ENCODE peak calls at places on chromosomes 5 and 9, in eight cellular contexts. U, V, K, J, S, H, L and D are unnamed samples. For H3K4me1, the result is how much of the 10 kb centered on the place peaks cover.

GRCh38 chr9:35675732-35676392 is 2.1 kb downstream of the CA9 start:
- DNase-seq in H (no peak), U (no peak), J (peak), K (no peak), S (peak), V (no peak), L (peak), D (peak)

GRCh38 chr5:141491323-141492167 is 2.7 kb downstream of the PCDHGC5 start:
- DNase-seq in S (no peak), J (no peak), L (no peak), H (no peak), U (no peak), K (no peak), V (no peak), D (no peak)

GRCh38 chr5:148268556-148268955 is at the start of gene SPINK13:
- DNase-seq in U (no peak), V (no peak), K (no peak), H (no peak), J (no peak), L (peak), S (no peak), D (peak)

GRCh38 chr9:110050925-110051355 is 157.0 kb downstream of the C9orf152 start:
- DNase-seq in H (no peak), U (no peak), K (no peak), S (no peak), L (no peak), V (no peak), J (no peak), D (no peak)

GRCh38 chr5:18102733-18103132 is 468.5 kb downstream of the TAF11L14 start:
- DNase-seq in U (no peak), H (no peak), K (no peak), L (no peak), S (no peak), J (no peak), V (no peak), D (no peak)

GRCh38 chr9:78097541-78097940 is 65.9 kb upstream of the GNAQ start:
- DNase-seq in J (no peak), L (no peak), H (no peak), K (no peak), S (no peak), U (no peak), V (no peak), D (no peak)

GRCh38 chr5:56409331-56410190 is 176.4 kb upstream of the ANKRD55 start:
- DNase-seq in K (no peak), J (no peak), S (no peak), L (peak), U (no peak), V (no peak), H (no peak), D (no peak)

GRCh38 chr5:77437194-77437593 is 54.9 kb downstream of the WDR41 start:
- DNase-seq in K (no peak), L (no peak), V (no peak), U (no peak), H (no peak), J (no peak), S (no peak), D (no peak)

GRCh38 chr5:131749723-131750470 is 46.9 kb downstream of the FNIP1 start:
- DNase-seq in V (no peak), K (no peak), J (no peak), L (no peak), S (no peak), H (no peak), U (no peak), D (no peak)

GRCh38 chr5:152271420-152271819 is 133.7 kb downstream of the NMUR2 start:
- DNase-seq in S (no peak), H (no peak), K (no peak), L (peak), V (no peak), U (no peak), J (no peak), D (peak)

GRCh38 chr5:156396063-156396829 is 69.3 kb downstream of the SGCD start:
- DNase-seq in H (no peak), U (no peak), J (no peak), V (no peak), K (no peak), L (no peak), S (no peak), D (no peak)

GRCh38 chr5:28808967-28809810 is 1770.8 kb upstream of the CDH9 start:
- DNase-seq in L (no peak), H (no peak), J (no peak), K (no peak), V (no peak), S (no peak), U (no peak), D (peak)

GRCh38 chr5:108531367-108532211 is 149.7 kb upstream of the FBXL17 start:
- DNase-seq in S (no peak), J (no peak), K (no peak), L (no peak), H (no peak), V (no peak), U (no peak), D (peak)

GRCh38 chr5:142143878-142144277 is 35.3 kb downstream of the NDFIP1 start:
- DNase-seq in K (no peak), L (no peak), U (no peak), J (no peak), S (no peak), V (no peak), H (no peak), D (no peak)

GRCh38 chr5:12360218-12360617 is 456.0 kb upstream of the CTNND2 start:
- DNase-seq in U (no peak), V (no peak), J (no peak), H (no peak), L (no peak), S (no peak), K (no peak), D (no peak)

GRCh38 chr5:14165375-14166091 is 22.4 kb downstream of the TRIO start:
- DNase-seq in V (no peak), J (no peak), U (no peak), L (no peak), K (no peak), H (no peak), S (no peak), D (no peak)

GRCh38 chr9:34190996-34191892 is 12.4 kb downstream of the UBAP1 start:
- DNase-seq in U (no peak), J (no peak), K (no peak), V (no peak), H (no peak), S (no peak), L (no peak), D (no peak)

GRCh38 chr9:100167176-100167575 is 68.1 kb downstream of the INVS start:
- DNase-seq in S (no peak), J (no peak), L (no peak), U (no peak), K (no peak), H (no peak), V (no peak), D (no peak)

GRCh38 chr9:2209400-2209799 is 194.3 kb downstream of the SMARCA2 start:
- DNase-seq in J (no peak), H (no peak), U (no peak), L (no peak), K (no peak), S (no peak), V (no peak), D (no peak)

GRCh38 chr9:75181748-75182147 is 93.4 kb downstream of the OSTF1 start:
- DNase-seq in U (no peak), H (no peak), J (no peak), K (no peak), V (no peak), L (no peak), S (no peak), D (no peak)

GRCh38 chr9:134492281-134492691 is 149.3 kb upstream of the COL5A1 start:
- DNase-seq in U (peak), K (no peak), J (no peak), H (peak), S (no peak), V (no peak), L (no peak), D (peak)

GRCh38 chr5:107072440-107072839 is 598.3 kb downstream of the EFNA5 start:
- DNase-seq in K (no peak), U (no peak), H (no peak), V (no peak), J (no peak), S (no peak), L (no peak), D (no peak)

GRCh38 chr5:159951387-159951786 is 35.1 kb downstream of the ADRA1B start:
- DNase-seq in U (no peak), H (no peak), J (no peak), S (no peak), L (no peak), K (no peak), V (no peak), D (no peak)

GRCh38 chr9:124770359-124771020 is 621 bp downstream of the NR6A1 start:
- DNase-seq in J (peak), K (no peak), U (no peak), V (no peak), H (peak), S (no peak), L (no peak), D (peak)

GRCh38 chr5:1564824-1565736 is 41.3 kb upstream of the LPCAT1 start:
- DNase-seq in K (no peak), S (no peak), H (no peak), L (peak), J (no peak), V (no peak), U (no peak), D (no peak)

GRCh38 chr5:177354256-177354655 is 2.8 kb upstream of the LMAN2 start:
- DNase-seq in H (no peak), U (no peak), K (no peak), S (no peak), J (no peak), V (no peak), L (no peak), D (no peak)

GRCh38 chr5:177356756-177357458 is 817 bp upstream of the RGS14 start:
- DNase-seq in K (no peak), V (no peak), S (no peak), U (no peak), H (no peak), J (no peak), L (no peak), D (no peak)

GRCh38 chr5:177355162-177355867 is 2.4 kb upstream of the RGS14 start:
- DNase-seq in U (no peak), K (no peak), V (no peak), H (no peak), L (no peak), J (no peak), S (no peak), D (no peak)

GRCh38 chr5:177354716-177355115 is 3.0 kb upstream of the RGS14 start:
- DNase-seq in S (no peak), H (no peak), L (no peak), U (no peak), K (no peak), J (no peak), V (no peak), D (no peak)

GRCh38 chr5:177355868-177356168 is 1.9 kb upstream of the RGS14 start:
- DNase-seq in J (no peak), H (no peak), K (no peak), V (no peak), U (no peak), S (no peak), L (no peak), D (no peak)
- H3K4me1 ChIP-seq in J (under half), H (under half), K (under half), V (under half), U (under half), S (under half), L (under half), D (under half)

GRCh38 chr5:58496488-58496887 is 5.3 kb downstream of the GAPT start:
- DNase-seq in K (no peak), H (no peak), U (no peak), V (no peak), L (no peak), S (no peak), J (no peak), D (no peak)
- H3K27ac ChIP-seq in K (no peak), H (no peak), U (no peak), V (no peak), L (no peak), S (no peak), J (no peak), D (no peak)

GRCh38 chr5:154193176-154193575 is 2.6 kb downstream of the GALNT10 start:
- DNase-seq in U (peak), J (no peak), V (no peak), S (no peak), L (no peak), K (no peak), H (no peak), D (no peak)
- H3K4me3 ChIP-seq in U (no peak), J (no peak), V (no peak), S (no peak), L (no peak), K (no peak), H (no peak), D (no peak)

GRCh38 chr9:93132946-93133640 is 958 bp downstream of the NINJ1 start:
- DNase-seq in J (peak), L (no peak), K (no peak), H (no peak), S (no peak), U (no peak), V (no peak), D (peak)
- H3K4me1 ChIP-seq in J (under half), L (half or more), K (half or more), H (half or more), S (under half), U (half or more), V (under half), D (half or more)